ENCODE peak calls at places on chromosomes 2 and 18, in eight cellular contexts. Z is breast epithelium, W is colonic mucosa, B is lower lobe of right lung, S is GM12865, X is gastrocnemius medialis, Q is osteocyte, U is left lung. F is an unnamed sample.

GRCh38 chr18:70176537-70176936 is 28.9 kb downstream of the RTTN start:
- DNase-seq in U (no peak), Q (no peak), B (no peak), S (no peak), Z (no peak), W (no peak), X (no peak), F (no peak)

GRCh38 chr18:36441872-36442271 is 144.4 kb downstream of the FHOD3 start:
- DNase-seq in B (no peak), W (no peak), X (no peak), Q (no peak), U (no peak), S (no peak), Z (no peak), F (no peak)

GRCh38 chr2:174145827-174146226 is 102.5 kb downstream of the OLA1 start:
- DNase-seq in B (no peak), Z (no peak), Q (no peak), X (no peak), S (peak), W (no peak), U (no peak), F (no peak)

GRCh38 chr2:160868891-160869290 is 291.3 kb upstream of the TANK start:
- DNase-seq in X (no peak), Q (no peak), U (no peak), S (no peak), Z (no peak), B (no peak), W (no peak), F (no peak)

GRCh38 chr2:196324212-196324611 is 152.8 kb upstream of the STK17B start:
- DNase-seq in U (no peak), S (no peak), B (no peak), X (no peak), W (no peak), Q (no peak), Z (no peak), F (no peak)

GRCh38 chr2:45607701-45608100 is 3.4 kb downstream of the SRBD1 start:
- DNase-seq in W (no peak), S (no peak), B (no peak), U (no peak), Z (no peak), X (no peak), Q (no peak), F (no peak)

GRCh38 chr2:71922501-71923142 is 225.0 kb downstream of the CYP26B1 start:
- DNase-seq in U (no peak), Z (no peak), W (peak), S (no peak), Q (peak), B (no peak), X (no peak), F (no peak)

GRCh38 chr2:190627881-190628412 is 20.9 kb upstream of the NAB1 start:
- DNase-seq in W (peak), Z (no peak), B (no peak), U (peak), S (peak), X (no peak), Q (no peak), F (no peak)

GRCh38 chr2:230828272-230828961 is 36.3 kb upstream of the ITM2C start:
- DNase-seq in W (peak), Q (no peak), S (peak), X (peak), Z (no peak), U (no peak), B (no peak), F (no peak)

GRCh38 chr2:229090231-229090630 is 180.9 kb downstream of the PID1 start:
- DNase-seq in S (no peak), U (no peak), X (peak), Z (no peak), W (peak), Q (no peak), B (no peak), F (no peak)

GRCh38 chr2:118738524-118739308 is 108.7 kb downstream of the EN1 start:
- DNase-seq in X (peak), W (no peak), U (peak), S (no peak), Q (no peak), Z (peak), B (no peak), F (no peak)

GRCh38 chr18:79489900-79490592 is 94.3 kb downstream of the NFATC1 start:
- DNase-seq in B (peak), W (no peak), Q (no peak), U (peak), Z (no peak), X (no peak), S (no peak), F (no peak)

GRCh38 chr2:111986116-111986900 is 68.8 kb upstream of the TMEM87B start:
- DNase-seq in X (no peak), U (no peak), B (no peak), Q (no peak), S (no peak), Z (no peak), W (no peak), F (no peak)

GRCh38 chr18:2655954-2656236 is 369 bp downstream of the SMCHD1 start:
- DNase-seq in S (peak), X (no peak), Z (peak), B (peak), U (no peak), W (no peak), Q (no peak), F (no peak)

GRCh38 chr2:225113356-225114015 is 71.2 kb upstream of the DOCK10 start:
- DNase-seq in S (no peak), X (no peak), B (no peak), Z (no peak), U (no peak), W (no peak), Q (no peak), F (no peak)

DNA sequence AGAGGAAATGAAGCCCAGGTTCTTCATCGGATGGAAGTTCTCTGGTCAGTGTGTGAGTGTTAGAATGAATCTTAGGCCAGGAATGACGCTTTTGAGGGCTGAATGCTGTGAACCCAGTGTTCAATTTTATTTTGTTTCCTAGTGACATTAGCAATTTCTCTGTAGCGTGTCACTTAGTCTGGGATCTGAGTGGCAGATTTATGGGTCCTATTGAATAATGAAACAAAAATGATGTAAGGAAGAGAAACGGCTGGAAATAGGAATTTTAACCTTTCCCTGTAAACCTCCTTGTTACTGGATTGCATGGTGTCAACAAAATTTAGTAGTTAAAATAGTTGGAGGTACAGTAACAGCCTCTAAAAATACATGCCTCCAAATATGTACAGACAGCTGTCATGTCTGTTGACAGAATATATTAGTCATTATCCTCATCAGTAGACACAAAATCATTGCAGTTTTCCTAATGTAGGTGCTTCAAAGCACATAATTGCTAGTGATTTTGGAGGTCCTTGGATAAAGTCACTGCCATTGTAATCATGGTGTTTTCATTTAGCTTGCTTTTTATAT is 223.8 kb upstream of the SPRED2 start:
- DNase-seq in W (no peak), U (no peak), S (no peak), X (no peak), Q (no peak), B (no peak), Z (no peak), F (no peak)
- TF ChIP-seq CTCF in W (no peak), U (no peak), S (no peak), X (no peak), Q (no peak), B (no peak), Z (no peak), F (no peak)

GRCh38 chr2:34234823-34235222 is 635.7 kb upstream of the FAM98A start:
- DNase-seq in Z (no peak), S (no peak), W (no peak), Q (no peak), X (no peak), U (no peak), B (no peak), F (no peak)
- TF ChIP-seq CTCF in Z (no peak), S (no peak), W (no peak), Q (no peak), X (no peak), U (no peak), B (no peak), F (no peak)

GRCh38 chr2:214203744-214204289 is 207.0 kb upstream of the VWC2L start:
- DNase-seq in Q (no peak), W (no peak), X (no peak), U (no peak), B (no peak), S (peak), Z (no peak), F (no peak)
- TF ChIP-seq CTCF in Q (no peak), W (no peak), X (no peak), U (no peak), B (no peak), S (no peak), Z (no peak), F (no peak)

GRCh38 chr18:4528405-4528804 is 73.3 kb upstream of the DLGAP1 start:
- DNase-seq in X (no peak), Q (no peak), U (no peak), Z (no peak), B (no peak), S (no peak), W (no peak), F (no peak)

DNA sequence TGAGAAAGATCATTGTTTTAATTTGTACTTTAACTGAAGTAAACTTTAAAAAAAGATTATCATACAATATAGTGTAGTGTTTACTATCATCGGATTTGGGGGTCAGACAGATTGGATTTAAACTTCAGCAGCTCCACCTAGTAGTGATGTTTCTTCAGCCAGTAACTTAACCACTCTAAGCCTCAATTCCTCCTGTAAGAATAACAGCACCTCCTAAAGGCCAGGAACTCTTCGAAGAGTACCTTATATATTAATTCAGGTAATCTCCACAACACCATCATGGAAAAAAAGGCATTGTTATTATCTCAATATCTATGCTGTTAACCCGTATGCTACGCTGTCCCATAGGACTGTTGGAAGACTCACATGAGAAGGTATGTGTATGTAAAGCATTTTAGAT is 69.0 kb upstream of the DLGAP1 start:
- DNase-seq in W (no peak), X (no peak), Q (no peak), Z (no peak), U (no peak), S (no peak), B (no peak), F (no peak)
- TF ChIP-seq CTCF in W (no peak), X (no peak), Q (no peak), Z (no peak), U (no peak), S (no peak), B (no peak), F (no peak)

DNA sequence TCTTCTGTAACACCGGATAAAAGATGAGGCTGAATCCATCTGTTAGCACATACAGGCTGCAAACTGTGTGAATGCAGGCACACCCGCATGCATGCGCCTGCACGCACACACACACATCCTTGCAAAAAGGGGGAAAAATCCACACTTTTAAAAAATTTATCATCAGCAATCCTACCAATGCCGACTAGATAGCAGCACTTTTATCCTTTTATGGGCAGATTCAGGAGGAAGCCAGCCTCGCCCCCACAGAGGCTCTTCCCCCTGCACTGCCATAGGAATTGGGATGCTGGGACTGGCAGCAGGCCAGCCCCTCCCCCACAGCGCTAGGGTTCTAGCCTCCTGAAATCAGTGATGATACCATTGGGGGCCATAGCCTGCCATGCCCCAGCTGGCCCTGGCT is 25.6 kb downstream of the CYRIA start:
- DNase-seq in X (no peak), S (no peak), Q (no peak), B (no peak), U (no peak), W (no peak), Z (no peak), F (no peak)
- TF ChIP-seq CTCF in X (no peak), S (no peak), Q (no peak), B (no peak), U (no peak), W (no peak), Z (no peak), F (no peak)

GRCh38 chr18:58525517-58525916 is 103.4 kb downstream of the ALPK2 start:
- DNase-seq in W (no peak), U (no peak), Q (no peak), S (peak), B (no peak), X (no peak), Z (no peak), F (no peak)

GRCh38 chr18:58528011-58528367 is 100.9 kb downstream of the ALPK2 start:
- DNase-seq in B (no peak), Z (no peak), U (no peak), W (no peak), X (no peak), S (no peak), Q (no peak), F (no peak)

GRCh38 chr18:58527116-58528010 is 101.5 kb downstream of the ALPK2 start:
- DNase-seq in S (no peak), Q (no peak), X (no peak), W (no peak), B (no peak), U (no peak), Z (no peak), F (no peak)

GRCh38 chr18:58525928-58526424 is 102.9 kb downstream of the ALPK2 start:
- DNase-seq in U (no peak), X (no peak), Q (no peak), W (no peak), B (no peak), Z (no peak), S (peak), F (no peak)

DNA sequence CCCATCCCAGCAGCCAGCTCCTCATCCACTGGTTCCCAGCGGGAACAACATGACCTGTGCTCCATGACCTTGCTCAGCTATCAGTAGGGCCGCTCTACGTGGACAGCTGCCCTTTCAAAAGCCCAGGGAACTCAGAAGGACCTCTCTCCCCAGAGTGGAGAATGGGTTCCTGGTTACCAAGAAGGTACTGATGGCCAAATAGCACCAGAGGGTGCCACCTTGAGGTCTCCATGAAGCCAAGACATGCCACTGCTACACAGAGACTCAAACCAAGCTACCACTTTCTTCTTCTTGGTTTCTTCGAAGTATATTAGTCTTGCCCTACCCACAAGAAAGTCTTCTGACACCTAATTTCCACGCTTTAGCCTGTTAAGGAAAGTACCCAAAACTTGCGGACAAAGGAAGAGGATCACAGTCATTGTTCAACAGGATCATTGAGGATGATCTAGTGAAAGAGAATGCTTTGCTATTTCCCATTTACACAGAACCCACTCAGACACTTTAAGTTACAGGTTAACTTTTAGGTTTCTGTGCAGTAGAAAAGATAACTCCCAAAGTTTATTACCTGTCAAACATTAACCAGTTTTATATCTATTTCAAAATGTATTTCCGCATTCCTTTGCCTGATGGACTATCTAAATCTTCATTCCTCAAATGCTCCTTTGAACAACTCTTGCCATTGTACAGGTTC is 102.3 kb downstream of the ALPK2 start:
- DNase-seq in S (peak), Z (no peak), X (no peak), U (no peak), Q (no peak), B (no peak), W (no peak), F (no peak)
- TF ChIP-seq CTCF in S (no peak), Z (no peak), X (no peak), U (no peak), Q (no peak), B (no peak), W (no peak), F (no peak)

DNA sequence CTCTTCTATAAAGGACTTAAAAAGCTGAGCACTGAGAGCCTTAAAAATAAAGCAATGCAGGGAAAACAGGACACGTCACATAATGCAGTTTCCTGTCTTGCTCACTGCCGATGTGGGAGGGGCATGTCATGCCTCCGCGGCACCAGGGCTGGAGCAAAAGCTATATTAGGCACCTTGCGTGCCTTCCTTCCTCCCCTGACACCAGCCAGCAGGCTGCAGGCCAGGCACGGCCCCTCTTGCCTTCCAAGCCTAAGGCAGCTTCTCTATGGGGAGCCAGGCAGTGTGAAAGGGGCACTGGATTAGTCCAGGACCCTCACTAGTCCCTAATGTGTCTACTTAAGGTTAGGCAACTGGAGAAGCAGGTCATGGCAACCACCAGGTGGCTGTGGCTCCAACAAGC is 26.3 kb downstream of the MRPL35 start:
- DNase-seq in Z (no peak), B (no peak), W (no peak), X (peak), S (peak), U (peak), Q (no peak), F (no peak)
- TF ChIP-seq CTCF in Z (no peak), B (no peak), W (no peak), X (no peak), S (peak), U (no peak), Q (no peak), F (no peak)